ENCODE peak calls at places on chromosome 4, in four cellular contexts. One of them, this sample, is unnamed.

GRCh38 chr4:10656988-10657387 is 27.6 kb downstream of the CLNK start:
- DNase-seq in endothelial cell of umbilical vein: peak
- DNase-seq in spleen: no peak
- DNase-seq in breast epithelium: no peak
- DNase-seq in this sample: no peak

GRCh38 chr4:121182296-121182695 is 18.2 kb upstream of the TNIP3 start:
- DNase-seq in endothelial cell of umbilical vein: peak
- DNase-seq in spleen: no peak
- DNase-seq in breast epithelium: no peak
- DNase-seq in this sample: no peak

GRCh38 chr4:174592985-174593335 is 70.7 kb upstream of the HPGD start:
- DNase-seq in endothelial cell of umbilical vein: no peak
- DNase-seq in spleen: no peak
- DNase-seq in breast epithelium: no peak
- DNase-seq in this sample: no peak

GRCh38 chr4:21884615-21885014 is 64.0 kb downstream of the KCNIP4 start:
- DNase-seq in endothelial cell of umbilical vein: no peak
- DNase-seq in spleen: no peak
- DNase-seq in breast epithelium: no peak
- DNase-seq in this sample: no peak

GRCh38 chr4:2935762-2936743 is 27.2 kb downstream of the NOP14 start:
- DNase-seq in endothelial cell of umbilical vein: no peak
- DNase-seq in spleen: peak
- DNase-seq in breast epithelium: peak
- DNase-seq in this sample: no peak

GRCh38 chr4:96912731-96913130 is 1072.8 kb downstream of the PDHA2 start:
- DNase-seq in endothelial cell of umbilical vein: no peak
- DNase-seq in spleen: no peak
- DNase-seq in breast epithelium: no peak
- DNase-seq in this sample: no peak

GRCh38 chr4:186906722-186907121 is 183.1 kb upstream of the FAT1 start:
- DNase-seq in endothelial cell of umbilical vein: no peak
- DNase-seq in spleen: no peak
- DNase-seq in breast epithelium: no peak
- DNase-seq in this sample: no peak

GRCh38 chr4:83889802-83890201 is 353.9 kb downstream of the GPAT3 start:
- DNase-seq in endothelial cell of umbilical vein: no peak
- DNase-seq in spleen: no peak
- DNase-seq in breast epithelium: no peak
- DNase-seq in this sample: no peak

GRCh38 chr4:72546456-72546855 is 22.6 kb downstream of the ADAMTS3 start:
- DNase-seq in endothelial cell of umbilical vein: no peak
- DNase-seq in spleen: no peak
- DNase-seq in breast epithelium: no peak
- DNase-seq in this sample: no peak

GRCh38 chr4:704198-704891 is 1.3 kb upstream of the PCGF3 start:
- DNase-seq in endothelial cell of umbilical vein: no peak
- DNase-seq in spleen: peak
- DNase-seq in breast epithelium: no peak
- DNase-seq in this sample: no peak

GRCh38 chr4:706834-707598 is 1.4 kb downstream of the PCGF3 start:
- DNase-seq in endothelial cell of umbilical vein: no peak
- DNase-seq in spleen: peak
- DNase-seq in breast epithelium: no peak
- DNase-seq in this sample: no peak

GRCh38 chr4:704971-705277 is 708 bp upstream of the PCGF3 start:
- DNase-seq in endothelial cell of umbilical vein: no peak
- DNase-seq in spleen: no peak
- DNase-seq in breast epithelium: no peak
- DNase-seq in this sample: no peak

GRCh38 chr4:703336-704197 is 2.1 kb upstream of the PCGF3 start:
- DNase-seq in endothelial cell of umbilical vein: no peak
- DNase-seq in spleen: peak
- DNase-seq in breast epithelium: no peak
- DNase-seq in this sample: no peak

DNA sequence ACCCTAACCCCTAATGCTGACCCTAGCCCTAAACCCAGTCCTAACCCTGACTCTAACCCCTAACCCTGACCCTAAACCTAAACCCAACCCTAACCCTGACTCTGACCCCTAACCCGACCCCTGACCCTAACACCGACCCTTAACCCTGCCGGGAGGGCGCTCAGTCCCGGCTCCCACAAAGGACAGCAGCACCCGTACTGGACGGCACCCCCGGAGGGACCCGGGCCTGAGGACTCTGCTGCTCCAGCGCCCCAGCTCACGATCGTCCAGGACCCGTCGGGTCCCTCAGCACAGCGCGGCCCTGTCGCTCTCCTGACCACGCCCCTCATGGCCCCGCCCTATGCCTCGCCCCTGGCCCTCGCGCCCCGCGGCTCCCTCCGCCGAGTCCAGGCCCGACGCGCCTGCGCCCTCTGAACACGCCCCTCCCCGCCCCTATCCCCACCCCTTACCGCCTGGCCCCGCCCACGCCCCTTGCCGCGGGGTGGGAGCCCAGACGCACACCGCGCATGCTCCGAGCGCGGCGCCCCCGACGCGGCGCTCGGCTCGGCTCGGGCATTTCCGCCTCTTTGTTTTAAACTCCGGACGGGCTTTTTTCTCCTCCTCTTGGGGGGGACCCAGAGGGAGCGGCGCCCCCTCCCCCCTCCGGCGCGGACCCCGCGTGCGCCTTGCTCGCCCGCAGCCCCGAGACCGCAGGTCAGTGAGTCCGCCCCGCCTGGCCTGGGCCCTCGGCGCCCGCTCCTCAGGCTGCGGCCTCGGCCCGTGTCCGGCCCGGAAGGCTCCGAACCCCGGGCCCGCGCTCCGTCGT is at the start of gene PCGF3:
- DNase-seq in endothelial cell of umbilical vein: peak
- DNase-seq in spleen: peak
- DNase-seq in breast epithelium: peak
- DNase-seq in this sample: peak
- TF ChIP-seq POLR2A in endothelial cell of umbilical vein: peak
- TF ChIP-seq POLR2A in spleen: no peak
- TF ChIP-seq POLR2A in breast epithelium: no peak
- TF ChIP-seq POLR2A in this sample: no peak

GRCh38 chr4:99893991-99894981 is at the start of gene LAMTOR3:
- DNase-seq in endothelial cell of umbilical vein: peak
- DNase-seq in spleen: peak
- DNase-seq in breast epithelium: peak
- DNase-seq in this sample: peak
- TF ChIP-seq POLR2AphosphoS5 in endothelial cell of umbilical vein: peak
- TF ChIP-seq POLR2AphosphoS5 in spleen: peak
- TF ChIP-seq POLR2AphosphoS5 in breast epithelium: no peak
- TF ChIP-seq POLR2AphosphoS5 in this sample: peak

GRCh38 chr4:140693577-140693976 is 62.6 kb downstream of the TBC1D9 start:
- DNase-seq in endothelial cell of umbilical vein: no peak
- DNase-seq in spleen: no peak
- DNase-seq in breast epithelium: no peak
- DNase-seq in this sample: no peak
- TF ChIP-seq POLR2A in endothelial cell of umbilical vein: no peak
- TF ChIP-seq POLR2A in spleen: no peak
- TF ChIP-seq POLR2A in breast epithelium: no peak
- TF ChIP-seq POLR2A in this sample: no peak

GRCh38 chr4:6574747-6575502 is at the start of gene MAN2B2:
- DNase-seq in endothelial cell of umbilical vein: peak
- DNase-seq in spleen: peak
- DNase-seq in breast epithelium: peak
- DNase-seq in this sample: peak
- TF ChIP-seq POLR2AphosphoS5 in endothelial cell of umbilical vein: peak
- TF ChIP-seq POLR2AphosphoS5 in spleen: peak
- TF ChIP-seq POLR2AphosphoS5 in breast epithelium: no peak
- TF ChIP-seq POLR2AphosphoS5 in this sample: peak

DNA sequence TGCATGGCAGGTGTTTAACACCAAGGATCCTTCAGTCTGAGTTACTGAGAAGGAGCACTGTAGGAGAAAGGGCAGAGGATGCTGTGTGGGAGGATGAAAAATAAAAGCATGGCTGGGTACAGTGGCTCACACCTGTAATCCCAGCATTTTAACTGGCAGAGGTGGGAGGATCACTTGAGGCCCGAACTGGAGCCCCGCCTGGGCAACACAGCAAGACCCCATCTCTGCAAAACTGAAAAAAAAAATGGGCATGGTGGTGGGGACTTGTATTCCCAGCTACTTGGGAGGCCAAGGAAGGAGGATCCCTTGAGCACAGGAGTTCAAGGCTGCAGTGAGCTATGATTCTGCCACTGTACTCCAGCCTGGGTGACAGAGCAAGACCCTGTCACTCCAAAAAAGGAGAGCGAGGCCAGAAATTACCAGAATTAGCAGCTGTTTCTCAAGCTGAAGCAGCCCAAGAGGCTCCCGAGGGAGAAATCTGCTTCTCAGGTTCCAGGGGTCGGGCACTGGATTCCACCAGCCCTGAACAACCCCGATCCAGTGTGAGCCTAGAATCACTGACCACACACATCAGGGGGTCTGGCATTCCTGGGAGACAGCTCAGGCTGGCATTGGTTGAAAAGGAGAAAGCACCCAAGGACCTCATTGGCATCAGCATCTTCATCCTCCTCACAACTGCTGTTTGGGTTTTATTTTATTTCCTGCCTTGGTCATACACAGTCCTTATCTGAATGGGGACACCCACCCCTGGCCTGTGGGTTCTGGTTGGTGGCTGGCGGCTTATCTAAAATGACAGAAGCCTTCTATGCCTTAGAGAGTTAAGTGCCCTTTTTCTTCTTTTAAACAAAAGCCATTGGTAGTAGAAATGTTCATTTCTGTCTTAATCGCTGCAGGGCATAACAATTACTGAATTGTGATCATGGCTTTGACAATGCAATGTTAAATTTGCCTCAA is 66.3 kb upstream of the TRIM2 start:
- DNase-seq in endothelial cell of umbilical vein: no peak
- DNase-seq in spleen: no peak
- DNase-seq in breast epithelium: no peak
- DNase-seq in this sample: no peak
- TF ChIP-seq POLR2A in endothelial cell of umbilical vein: no peak
- TF ChIP-seq POLR2A in spleen: no peak
- TF ChIP-seq POLR2A in breast epithelium: no peak
- TF ChIP-seq POLR2A in this sample: no peak

DNA sequence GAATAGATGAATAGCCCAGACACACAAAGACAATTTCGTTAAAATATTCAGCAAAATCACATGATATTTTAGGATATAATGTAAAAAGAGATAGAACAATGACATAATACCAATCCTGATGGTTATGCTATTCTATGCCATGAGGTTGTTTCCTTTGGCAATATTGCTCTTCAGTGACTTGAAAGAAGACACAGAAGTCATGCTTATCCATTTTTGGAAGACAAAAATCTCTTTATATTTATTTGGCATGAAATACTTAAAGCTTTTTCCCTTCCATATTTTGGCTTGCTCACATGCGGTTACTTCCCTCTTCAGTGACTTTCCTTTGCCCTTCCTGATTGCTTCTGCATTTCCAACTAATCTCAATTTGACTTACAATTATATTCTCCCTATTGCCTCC is 314.8 kb downstream of the IQCM start:
- DNase-seq in endothelial cell of umbilical vein: no peak
- DNase-seq in spleen: no peak
- DNase-seq in breast epithelium: no peak
- DNase-seq in this sample: no peak
- TF ChIP-seq POLR2AphosphoS5 in endothelial cell of umbilical vein: no peak
- TF ChIP-seq POLR2AphosphoS5 in spleen: no peak
- TF ChIP-seq POLR2AphosphoS5 in breast epithelium: no peak
- TF ChIP-seq POLR2AphosphoS5 in this sample: no peak

GRCh38 chr4:102345795-102346100 is 466 bp upstream of the SLC39A8 start:
- DNase-seq in endothelial cell of umbilical vein: no peak
- DNase-seq in spleen: no peak
- DNase-seq in breast epithelium: no peak
- DNase-seq in this sample: no peak

GRCh38 chr4:102343964-102344519 is 1.2 kb downstream of the SLC39A8 start:
- DNase-seq in endothelial cell of umbilical vein: no peak
- DNase-seq in spleen: no peak
- DNase-seq in breast epithelium: no peak
- DNase-seq in this sample: no peak

GRCh38 chr4:102344520-102344954 is 745 bp downstream of the SLC39A8 start:
- DNase-seq in endothelial cell of umbilical vein: peak
- DNase-seq in spleen: peak
- DNase-seq in breast epithelium: peak
- DNase-seq in this sample: peak

GRCh38 chr4:102342404-102343074 is 2.7 kb downstream of the SLC39A8 start:
- DNase-seq in endothelial cell of umbilical vein: no peak
- DNase-seq in spleen: no peak
- DNase-seq in breast epithelium: no peak
- DNase-seq in this sample: no peak

DNA sequence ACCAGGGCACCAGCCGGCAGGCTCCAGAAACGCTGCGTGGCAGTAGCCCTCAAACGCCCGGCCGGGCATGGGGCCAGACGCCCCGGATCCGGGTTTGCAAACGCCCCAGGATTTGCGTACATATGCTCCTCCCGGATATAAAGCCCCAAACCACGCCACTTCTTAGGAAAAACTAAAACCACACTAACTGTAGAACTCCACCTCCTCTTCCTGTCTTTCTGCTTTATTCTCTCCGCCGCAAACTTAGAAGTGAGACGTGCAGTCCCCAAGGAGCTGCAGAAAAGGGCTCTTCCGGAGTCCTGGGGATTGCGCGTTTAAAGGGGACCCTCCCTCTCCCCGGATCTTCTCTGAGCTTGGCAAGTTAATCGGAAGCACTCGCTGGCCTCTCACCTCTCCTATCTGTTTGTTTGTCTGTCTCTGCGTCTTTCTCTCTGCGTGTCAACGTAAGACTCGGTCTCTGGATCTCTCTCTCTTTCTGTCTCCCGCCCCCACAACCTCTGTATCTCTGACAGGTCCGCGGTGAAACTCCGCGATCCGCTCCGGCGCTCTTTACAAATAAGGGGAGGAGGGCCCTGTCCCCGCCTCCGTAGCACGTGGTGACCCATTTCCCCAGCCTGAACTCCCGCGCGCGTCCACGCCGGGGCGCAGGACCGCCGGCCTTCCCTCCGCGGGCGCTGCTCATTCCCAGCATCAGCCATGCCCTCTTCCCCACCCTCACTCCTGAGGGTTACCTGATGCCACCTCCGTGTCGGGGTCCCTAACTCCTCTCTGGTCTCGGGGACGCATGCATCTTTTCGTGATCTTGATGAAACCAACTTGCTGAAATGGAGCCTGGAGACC is at the start of gene SLC39A8:
- DNase-seq in endothelial cell of umbilical vein: peak
- DNase-seq in spleen: peak
- DNase-seq in breast epithelium: peak
- DNase-seq in this sample: peak
- TF ChIP-seq POLR2A in endothelial cell of umbilical vein: peak
- TF ChIP-seq POLR2A in spleen: no peak
- TF ChIP-seq POLR2A in breast epithelium: peak
- TF ChIP-seq POLR2A in this sample: peak

This sample was measured in GM12891.